ENCODE peak calls at places on chromosomes 5 and 9, in nine cellular contexts. J, I, A, C, U, F, P, N and Z are unnamed samples.

GRCh38 chr5:93331864-93332263 is 249.2 kb downstream of the NR2F1-AS1 start:
- DNase-seq in U (no peak), A (no peak), P (no peak), I (no peak), J (no peak), N (no peak), F (no peak), C (no peak), Z (no peak)

GRCh38 chr9:133134419-133135190 is 13.6 kb upstream of the RALGDS start:
- DNase-seq in F (peak; percentile 35), N (no peak), J (no peak), U (peak; percentile 57), P (peak; percentile 20), C (no peak), A (no peak), I (no peak), Z (no peak)

GRCh38 chr9:13113751-13114150 is 165.7 kb downstream of the MPDZ start:
- DNase-seq in C (no peak), I (no peak), A (peak; percentile 7), F (peak; percentile 14), N (no peak), U (no peak), P (no peak), J (no peak), Z (no peak)

GRCh38 chr5:83632874-83633273 is 87.8 kb downstream of the HAPLN1 start:
- DNase-seq in J (peak; percentile 21), P (no peak), F (peak; percentile 65), N (no peak), I (no peak), C (no peak), U (no peak), A (peak; percentile 84), Z (no peak)

GRCh38 chr5:170287532-170287931 is 10.0 kb downstream of the LCP2 start:
- DNase-seq in A (no peak), U (peak; percentile 51), J (no peak), C (peak; percentile 73), P (no peak), I (no peak), N (peak; percentile 66), F (no peak), Z (no peak)

GRCh38 chr9:110180713-110181434 is 27.1 kb downstream of the C9orf152 start:
- DNase-seq in N (peak; percentile 34), U (no peak), A (peak; percentile 72), F (peak; percentile 79), J (no peak), I (no peak), P (no peak), C (no peak), Z (no peak)

GRCh38 chr5:133866160-133866902 is 102.1 kb downstream of the C5orf15 start:
- DNase-seq in U (no peak), I (no peak), A (no peak), P (no peak), F (no peak), N (no peak), J (no peak), C (no peak), Z (no peak)

GRCh38 chr5:133921899-133922468 is 46.4 kb downstream of the C5orf15 start:
- DNase-seq in I (no peak), A (no peak), C (no peak), N (no peak), F (no peak), P (no peak), J (no peak), U (no peak), Z (peak; percentile 65)

GRCh38 chr9:37034320-37034937 is 361 bp upstream of the PAX5 start:
- DNase-seq in N (no peak), F (peak; percentile 40), A (no peak), C (no peak), J (no peak), U (peak; percentile 39), I (peak; percentile 85), P (no peak), Z (no peak)

GRCh38 chr5:73437126-73438047 is 11.2 kb downstream of the FOXD1 start:
- DNase-seq in U (peak; percentile 55), I (peak; percentile 85), N (no peak), F (peak; percentile 80), C (no peak), J (peak; percentile 48), A (peak; percentile 79), P (no peak), Z (peak; percentile 65)

GRCh38 chr9:101119206-101119819 is 90.8 kb downstream of the PLPPR1 start:
- DNase-seq in J (peak; percentile 28), F (peak; percentile 30), A (no peak), N (peak; percentile 68), P (peak; percentile 62), U (peak; percentile 49), C (peak; percentile 29), I (peak; percentile 92), Z (peak; percentile 52)

GRCh38 chr5:81147011-81147594 is 86.0 kb upstream of the CKMT2 start:
- DNase-seq in N (no peak), F (no peak), C (no peak), I (no peak), U (no peak), A (no peak), J (no peak), P (no peak), Z (no peak)

GRCh38 chr9:133780962-133781827 is 43.0 kb upstream of the SARDH start:
- DNase-seq in I (no peak), J (no peak), N (no peak), C (no peak), A (no peak), P (no peak), U (no peak), F (no peak), Z (no peak)

GRCh38 chr9:132801659-132802058 is 76.4 kb downstream of the AK8 start:
- DNase-seq in A (no peak), C (no peak), N (no peak), J (no peak), U (no peak), P (no peak), I (no peak), F (no peak), Z (no peak)

GRCh38 chr5:89893546-89893945 is 516.0 kb downstream of the CETN3 start:
- DNase-seq in I (no peak), J (no peak), A (no peak), C (no peak), U (no peak), F (no peak), N (no peak), P (no peak), Z (no peak)
- H3K9me3 ChIP-seq in I (peaks cover 14% of the 10 kb centered on the region), J (no peaks in the 10 kb centered on the region), A (peaks cover 4% of the 10 kb centered on the region), C (peaks cover 46% of the 10 kb centered on the region), U (peaks cover 18% of the 10 kb centered on the region), F (peaks cover 18% of the 10 kb centered on the region), N (peaks cover 3% of the 10 kb centered on the region), P (peaks cover 8% of the 10 kb centered on the region), Z (no peaks in the 10 kb centered on the region)

GRCh38 chr5:116088062-116088461 is 3.2 kb downstream of the COMMD10 start:
- DNase-seq in J (no peak), C (no peak), U (no peak), P (no peak), I (no peak), N (no peak), F (no peak), A (no peak), Z (no peak)

GRCh38 chr5:116084891-116085715 is at the start of gene COMMD10:
- DNase-seq in N (peak; percentile 82), J (peak; percentile 85), F (peak; percentile 56), I (peak; percentile 87), A (peak; percentile 88), P (peak; percentile 78), U (peak; percentile 80), C (peak; percentile 82), Z (peak; percentile 73)

DNA sequence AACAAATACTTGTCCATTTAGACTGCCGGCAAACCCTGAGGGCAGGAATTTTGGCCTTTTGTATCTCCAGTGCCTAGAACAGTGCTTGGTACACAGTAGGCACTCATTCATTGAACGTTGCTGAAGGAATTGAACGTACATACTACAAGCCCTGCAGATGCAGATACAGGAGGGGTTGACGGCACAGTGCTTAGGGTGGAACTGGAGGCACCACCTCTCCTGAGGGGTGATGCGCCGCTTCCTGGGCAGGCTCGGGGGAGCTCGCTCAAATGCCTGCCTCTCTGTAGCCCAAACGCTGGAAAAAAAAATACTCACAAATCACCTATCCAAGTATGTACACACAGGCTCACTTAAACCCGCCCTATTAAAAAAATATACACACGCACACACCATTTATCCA is 594 bp upstream of the COMMD10 start:
- DNase-seq in C (no peak), A (peak; percentile 14), U (peak; percentile 23), I (no peak), N (peak; percentile 22), J (no peak), P (no peak), F (peak; percentile 28), Z (no peak)
- H3K4me3 ChIP-seq in C (peak overlapping the region; percentile 75), A (peak overlapping the region; percentile 75), U (peak overlapping the region; percentile 88), I (peak overlapping the region; percentile 64), N (peak overlapping the region; percentile 84), J (peak overlapping the region; percentile 67), P (no peak overlapping the region), F (peak overlapping the region; percentile 90), Z (peak overlapping the region; percentile 74)

GRCh38 chr9:23492126-23493002 is 333.7 kb downstream of the ELAVL2 start:
- DNase-seq in N (peak; percentile 3), A (peak; percentile 16), C (no peak), U (no peak), P (peak; percentile 23), F (peak; percentile 89), J (no peak), I (no peak), Z (no peak)
- TF ChIP-seq CTCF in N (no peak), A (peak; percentile 65), C (peak; percentile 62), U (peak; percentile 49), P (peak; percentile 52), F (peak; percentile 83), J (no peak), I (peak; percentile 77), Z (peak; percentile 53)

DNA sequence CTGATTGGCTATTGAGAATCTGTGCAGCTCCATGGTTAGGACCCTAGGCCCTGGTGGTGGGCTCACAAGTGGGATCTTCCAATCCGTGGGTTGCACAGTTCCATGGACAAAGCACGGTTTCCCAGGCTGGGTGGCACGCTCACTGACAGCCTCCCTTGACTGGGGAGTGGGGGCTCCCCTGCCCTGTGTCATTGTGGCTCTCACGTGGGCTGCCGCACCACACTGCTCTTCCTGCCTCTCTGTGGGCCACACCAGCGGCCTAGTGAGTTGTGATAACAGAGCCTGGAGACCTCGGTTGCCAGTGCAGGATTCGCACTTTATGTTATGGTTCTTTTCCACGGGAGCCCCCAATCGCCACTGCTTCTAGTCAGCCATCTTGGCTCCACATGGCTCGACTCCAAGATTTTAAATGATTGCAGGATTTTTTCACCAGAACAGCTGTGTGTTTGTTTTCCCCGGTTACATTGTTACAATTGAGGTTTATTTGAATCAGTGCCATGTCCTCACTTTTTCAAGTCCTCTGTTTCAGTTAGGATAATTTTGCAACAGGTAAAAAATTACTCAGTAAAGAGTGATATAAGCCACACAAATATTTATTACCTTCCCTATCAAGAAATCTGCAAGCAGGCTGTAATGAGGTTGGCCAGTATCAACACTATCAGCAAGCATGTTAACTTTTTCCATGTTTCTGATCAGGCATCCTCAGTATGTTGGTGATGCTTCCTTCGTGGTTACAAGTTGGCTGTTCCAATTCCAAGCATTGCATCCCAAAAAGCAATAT is 253.8 kb downstream of the ZNF608 start:
- DNase-seq in C (no peak), A (peak; percentile 17), I (no peak), U (no peak), F (no peak), P (no peak), N (no peak), J (no peak), Z (no peak)
- H3K9me3 ChIP-seq in C (peaks cover 20% of the 10 kb centered on the region), A (no peaks in the 10 kb centered on the region), I (peaks cover 4% of the 10 kb centered on the region), U (no peaks in the 10 kb centered on the region), F (no peaks in the 10 kb centered on the region), P (no peaks in the 10 kb centered on the region), N (no peaks in the 10 kb centered on the region), J (no peaks in the 10 kb centered on the region), Z (no peaks in the 10 kb centered on the region)

GRCh38 chr5:174920906-174921550 is 196.6 kb downstream of the MSX2 start:
- DNase-seq in A (no peak), I (peak; percentile 61), F (no peak), N (no peak), U (no peak), J (no peak), C (no peak), P (no peak), Z (no peak)
- H3K4me3 ChIP-seq in A (no peak overlapping the region), I (no peak overlapping the region), F (no peak overlapping the region), N (no peak overlapping the region), U (no peak overlapping the region), J (no peak overlapping the region), C (peak overlapping the region; percentile 37), P (no peak overlapping the region), Z (no peak overlapping the region)